ENCODE peak calls at places on chromosomes 6 and 20, in five cellular contexts. P is HFF-Myc, X is stromal cell of bone marrow, D is OCI-LY7, O is posterior cingulate gyrus. R is an unnamed sample.

GRCh38 chr6:104750449-104750848 is 109.3 kb downstream of the HACE1 start:
- DNase-seq in D (no peak), X (no peak), O (no peak), P (no peak), R (no peak)

GRCh38 chr6:33417127-33417902 is 592 bp downstream of the CUTA start:
- DNase-seq in P (no peak), O (no peak), X (peak; percentile 69), D (no peak), R (no peak)

GRCh38 chr6:11416936-11417576 is 120.5 kb upstream of the TMEM170B start:
- DNase-seq in D (no peak), X (no peak), O (no peak), P (no peak), R (no peak)

GRCh38 chr6:38671885-38672467 is 31.0 kb downstream of the GLO1 start:
- DNase-seq in O (no peak), D (peak; percentile 62), P (peak; percentile 46), X (peak; percentile 41), R (no peak)

GRCh38 chr6:113859349-113860164 is 2.4 kb downstream of the MARCKS start:
- DNase-seq in X (peak; percentile 15), P (no peak), O (peak; percentile 11), D (no peak), R (no peak)

GRCh38 chr6:17297261-17298080 is 16.3 kb downstream of the RBM24 start:
- DNase-seq in X (no peak), D (no peak), O (no peak), P (no peak), R (no peak)

GRCh38 chr6:324116-324728 is 31.9 kb downstream of the DUSP22 start:
- DNase-seq in P (no peak), X (no peak), D (no peak), O (no peak), R (no peak)

GRCh38 chr20:31869942-31870702 is at the start of the genes DUSP15 and TTLL9:
- DNase-seq in D (no peak), X (no peak), O (peak; percentile 58), P (no peak), R (no peak)

GRCh38 chr6:159052720-159053119 is 7.9 kb upstream of the TAGAP start:
- DNase-seq in D (peak; percentile 33), P (no peak), X (no peak), O (no peak), R (no peak)

GRCh38 chr6:89690944-89691324 is 52.4 kb upstream of the LYRM2 start:
- DNase-seq in P (no peak), X (no peak), O (no peak), D (no peak), R (no peak)

GRCh38 chr6:105204331-105204730 is 24.5 kb upstream of the POPDC3 start:
- DNase-seq in D (no peak), P (no peak), X (no peak), O (no peak), R (no peak)

GRCh38 chr20:44485078-44485829 is 9.6 kb downstream of the TTPAL start:
- DNase-seq in P (no peak), O (no peak), X (no peak), D (no peak), R (no peak)

GRCh38 chr6:168447282-168447681 is 6.3 kb downstream of the SMOC2 start:
- DNase-seq in D (no peak), P (no peak), O (no peak), X (no peak), R (no peak)

GRCh38 chr6:40197371-40197770 is 263.1 kb upstream of the MOCS1 start:
- DNase-seq in X (no peak), D (no peak), O (no peak), P (no peak), R (no peak)

GRCh38 chr20:49397525-49397924 is 84.9 kb downstream of the KCNB1 start:
- DNase-seq in D (no peak), O (no peak), X (peak; percentile 51), P (no peak), R (no peak)

GRCh38 chr6:87078983-87079616 is 15.8 kb downstream of the CGA start:
- DNase-seq in D (peak; percentile 69), X (peak; percentile 26), O (peak; percentile 49), P (peak; percentile 39), R (peak; percentile 53)

GRCh38 chr6:667253-667927 is 10.5 kb upstream of the HUS1B start:
- DNase-seq in D (no peak), O (no peak), X (no peak), P (no peak), R (no peak)

GRCh38 chr6:1554881-1555569 is 54.7 kb upstream of the FOXC1 start:
- DNase-seq in O (peak; percentile 62), D (no peak), X (peak; percentile 41), P (no peak), R (no peak)

GRCh38 chr6:150143521-150144293 is 863 bp downstream of the PPP1R14C start:
- DNase-seq in X (no peak), O (peak; percentile 18), P (no peak), D (no peak), R (no peak)

GRCh38 chr6:28988536-28989415 is 16.3 kb downstream of the ZNF311 start:
- DNase-seq in X (no peak), O (no peak), P (no peak), D (no peak), R (peak; percentile 92)

GRCh38 chr6:25085761-25086160 is 150.0 kb upstream of the RIPOR2 start:
- DNase-seq in D (peak; percentile 16), X (no peak), O (no peak), P (no peak), R (peak; percentile 39)

GRCh38 chr6:16244869-16245451 is 6.6 kb downstream of the GMPR start:
- DNase-seq in D (no peak), O (no peak), P (no peak), X (peak; percentile 52), R (no peak)

GRCh38 chr20:50516180-50516934 is 6.2 kb downstream of the PTPN1 start:
- DNase-seq in D (peak; percentile 69), P (no peak), O (no peak), X (no peak), R (no peak)

GRCh38 chr6:132354517-132355167 is 46.6 kb downstream of the MOXD1 start:
- DNase-seq in P (peak; percentile 16), D (peak; percentile 93), O (no peak), X (no peak), R (peak; percentile 46)

GRCh38 chr20:57389695-57390603 is 1.2 kb upstream of the RBM38 start:
- DNase-seq in P (no peak), X (no peak), O (peak; percentile 7), D (no peak), R (peak; percentile 86)

GRCh38 chr6:156777577-156777865 is 343 bp downstream of the ARID1B start:
- DNase-seq in P (no peak), O (no peak), X (no peak), D (no peak), R (no peak)

GRCh38 chr6:167547751-167548150 is 222.9 kb downstream of the TTLL2 start:
- DNase-seq in D (no peak), X (no peak), O (no peak), P (no peak), R (no peak)